ENCODE peak calls at places on chromosomes 13 and 19, in five cellular contexts. S is SK-N-SH, J is HCT116, I is K562, F is H1. L is an unnamed sample.

GRCh38 chr13:40315416-40316064 is 350.9 kb downstream of the FOXO1 start:
- DNase-seq in F (no peak), S (no peak), J (no peak), I (no peak), L (no peak)

GRCh38 chr13:102770435-102770834 is 3.2 kb downstream of the TEX30 start:
- DNase-seq in F (no peak), I (no peak), S (no peak), J (no peak), L (peak)

GRCh38 chr13:52003551-52003950 is 7.7 kb downstream of the ATP7B start:
- DNase-seq in J (no peak), F (no peak), I (no peak), S (no peak), L (no peak)

GRCh38 chr13:51943721-51944120 is 67.5 kb downstream of the ATP7B start:
- DNase-seq in J (no peak), S (no peak), I (no peak), F (no peak), L (no peak)

GRCh38 chr19:17424743-17425365 is 5.0 kb downstream of the MVB12A start:
- DNase-seq in S (peak), I (peak), J (no peak), F (no peak), L (no peak)

GRCh38 chr13:95741584-95742563 is 64.9 kb downstream of the DNAJC3 start:
- DNase-seq in F (no peak), S (no peak), I (no peak), J (no peak), L (no peak)

GRCh38 chr19:13637664-13638063 is 126.7 kb upstream of the MRI1 start:
- DNase-seq in J (peak), I (no peak), F (no peak), S (no peak), L (no peak)

GRCh38 chr13:22211876-22212275 is 541.0 kb downstream of the FGF9 start:
- DNase-seq in F (no peak), I (no peak), J (no peak), S (no peak), L (no peak)

GRCh38 chr13:109331898-109332297 is 454.5 kb downstream of the IRS2 start:
- DNase-seq in S (peak), J (no peak), F (no peak), I (no peak), L (no peak)

GRCh38 chr13:105670179-105671015 is 865.1 kb downstream of the EFNB2 start:
- DNase-seq in J (no peak), F (no peak), I (no peak), S (no peak), L (no peak)

GRCh38 chr13:77919351-77920294 is 992 bp upstream of the EDNRB start:
- DNase-seq in F (peak), J (no peak), S (peak), I (no peak), L (no peak)

GRCh38 chr19:17739121-17739875 is 12.0 kb upstream of the FCHO1 start:
- DNase-seq in S (peak), I (peak), J (no peak), F (no peak), L (no peak)

GRCh38 chr13:89541091-89542030 is 1806.1 kb upstream of the MIR17HG start:
- DNase-seq in J (no peak), F (no peak), I (no peak), S (no peak), L (no peak)

GRCh38 chr19:46861691-46862503 is 1.1 kb downstream of the ARHGAP35 start:
- DNase-seq in I (peak), J (no peak), S (no peak), F (no peak), L (peak)

GRCh38 chr19:752652-753517 is 2.0 kb downstream of the MISP start:
- DNase-seq in S (no peak), I (peak), J (peak), F (no peak), L (peak)

GRCh38 chr19:12723643-12724426 is at the start of gene TNPO2:
- DNase-seq in I (peak), J (peak), F (peak), S (peak), L (peak)

GRCh38 chr19:47549341-47549768 is 23.6 kb downstream of the ZNF541 start:
- DNase-seq in I (no peak), J (no peak), F (no peak), S (no peak), L (no peak)

GRCh38 chr13:46297338-46297737 is 85.6 kb downstream of the LRRC63 start:
- DNase-seq in J (no peak), I (no peak), F (no peak), S (no peak), L (no peak)

GRCh38 chr13:61084983-61085382 is 330.7 kb downstream of the PCDH20 start:
- DNase-seq in J (no peak), F (no peak), I (no peak), S (no peak), L (no peak)

GRCh38 chr19:11204943-11205349 is 7.6 kb upstream of the KANK2 start:
- DNase-seq in F (no peak), S (peak), I (no peak), J (no peak), L (no peak)

GRCh38 chr13:114123876-114124275 is 8.5 kb downstream of the RASA3 start:
- DNase-seq in S (no peak), J (no peak), I (no peak), F (no peak), L (no peak)

GRCh38 chr19:2051771-2052704 is 994 bp upstream of the MKNK2 start:
- DNase-seq in F (no peak), I (no peak), J (no peak), S (no peak), L (no peak)

GRCh38 chr13:113343692-113343968 is 20.3 kb downstream of the GRTP1 start:
- DNase-seq in S (no peak), F (no peak), J (no peak), I (no peak), L (no peak)

GRCh38 chr19:10286803-10287737 is at the start of gene ICAM4:
- DNase-seq in F (no peak), I (peak), S (peak), J (no peak), L (no peak)

GRCh38 chr13:112643759-112644459 is 45.9 kb upstream of the ATP11A start:
- DNase-seq in S (no peak), J (no peak), F (no peak), I (no peak), L (no peak)

GRCh38 chr13:94309997-94310842 is 169.3 kb downstream of the DCT start:
- DNase-seq in S (no peak), I (no peak), F (no peak), J (no peak), L (no peak)

GRCh38 chr13:101985321-101985720 is 416.5 kb downstream of the FGF14 start:
- DNase-seq in I (no peak), S (no peak), F (no peak), J (no peak), L (no peak)

GRCh38 chr19:2306971-2307370 is 983 bp downstream of the LINGO3 start:
- DNase-seq in J (no peak), I (no peak), S (no peak), F (no peak), L (no peak)

GRCh38 chr19:22735911-22736645 is 47.9 kb downstream of the ZNF99 start:
- DNase-seq in J (no peak), S (no peak), F (no peak), I (no peak), L (no peak)

GRCh38 chr19:12721656-12722565 is 1.8 kb downstream of the TNPO2 start:
- DNase-seq in I (peak), S (peak), J (no peak), F (peak), L (peak)

GRCh38 chr19:46229442-46229841 is at the start of gene IGFL1:
- DNase-seq in I (no peak), J (no peak), S (no peak), F (no peak), L (no peak)

GRCh38 chr19:5131866-5132561 is 163.1 kb downstream of the KDM4B start:
- DNase-seq in S (no peak), J (no peak), F (no peak), I (no peak), L (peak)

GRCh38 chr19:10872551-10873107 is 1.3 kb downstream of the CARM1 start:
- DNase-seq in I (no peak), F (no peak), J (no peak), S (no peak), L (peak)

GRCh38 chr19:10408511-10409291 is 5.4 kb upstream of the CDC37 start:
- DNase-seq in F (no peak), S (peak), I (no peak), J (no peak), L (no peak)

GRCh38 chr13:37995052-37995451 is 125.5 kb upstream of the TRPC4 start:
- DNase-seq in J (no peak), S (no peak), F (no peak), I (no peak), L (no peak)

GRCh38 chr19:49057636-49058234 is at the start of gene CGB7:
- DNase-seq in S (peak), I (peak), F (no peak), J (no peak), L (peak)

GRCh38 chr19:47070756-47071155 is 22.3 kb upstream of the TMEM160 start:
- DNase-seq in S (no peak), I (no peak), J (no peak), F (no peak), L (no peak)

GRCh38 chr13:35693142-35693784 is 216.8 kb upstream of the MAB21L1 start:
- DNase-seq in I (no peak), F (no peak), J (no peak), S (no peak), L (no peak)

GRCh38 chr19:6413291-6413690 is 11.3 kb downstream of the KHSRP start:
- DNase-seq in I (no peak), J (no peak), F (no peak), S (peak), L (no peak)
- TF ChIP-seq JUND in I (no peak), J (no peak), F (no peak), S (no peak), L (no peak)

DNA sequence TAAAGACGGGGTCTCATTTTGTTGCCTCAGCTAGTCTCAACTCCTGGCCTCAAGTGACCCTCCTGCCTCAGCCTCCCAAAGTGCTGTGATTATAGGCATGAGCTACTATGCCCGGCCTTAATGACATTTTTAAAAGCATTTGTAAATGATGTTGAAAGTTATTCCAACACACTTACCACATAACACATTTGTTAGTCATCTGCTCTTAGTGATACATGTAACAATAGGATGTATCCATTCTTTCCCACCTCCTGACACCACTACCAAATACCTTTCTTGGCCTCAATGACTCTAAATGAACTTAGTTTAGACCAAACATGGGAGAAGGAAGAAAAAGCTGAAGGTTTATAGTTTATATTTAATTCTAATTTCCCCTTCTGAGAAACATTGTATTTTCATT is 59.8 kb upstream of the MEDAG start:
- DNase-seq in S (no peak), I (no peak), F (no peak), J (no peak), L (no peak)
- TF ChIP-seq JUND in S (no peak), I (no peak), F (no peak), J (no peak), L (no peak)

DNA sequence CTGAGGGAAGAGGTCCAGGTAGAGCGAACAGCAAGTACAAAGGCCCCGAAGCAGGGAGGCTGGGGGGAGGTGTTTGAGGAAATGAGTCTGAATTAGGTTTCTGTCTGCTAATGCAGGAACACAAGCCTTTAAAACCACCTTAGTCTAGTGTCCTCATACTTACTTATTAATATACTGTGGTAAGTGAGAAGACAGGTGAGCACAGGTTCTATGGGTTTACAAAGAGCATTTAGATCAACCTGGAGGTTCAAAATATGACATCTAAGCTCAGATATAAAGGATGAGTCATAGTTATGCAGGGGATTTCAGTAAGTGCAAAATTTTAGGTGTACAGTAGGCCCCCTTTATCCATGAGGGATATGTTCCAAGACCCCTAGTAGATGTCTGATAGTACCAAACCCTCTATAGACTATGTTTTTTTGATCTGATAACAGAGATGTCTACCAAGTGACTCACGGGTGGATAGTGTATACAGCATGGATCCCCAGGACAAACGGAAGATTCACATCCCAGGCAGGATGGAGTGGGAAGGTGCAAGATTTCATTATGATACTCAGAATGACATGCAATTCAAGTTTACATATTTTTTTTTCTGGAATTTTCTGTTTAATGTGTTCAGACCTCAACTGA is 18.1 kb upstream of the MED4 start:
- DNase-seq in S (no peak), J (no peak), I (no peak), F (no peak), L (no peak)
- TF ChIP-seq JUND in S (peak), J (no peak), I (no peak), F (no peak), L (no peak)

GRCh38 chr13:111262715-111263114 is 57.7 kb upstream of the TEX29 start:
- DNase-seq in F (no peak), I (no peak), S (no peak), J (no peak), L (no peak)
- TF ChIP-seq JUND in F (no peak), I (no peak), S (no peak), J (no peak), L (no peak)

DNA sequence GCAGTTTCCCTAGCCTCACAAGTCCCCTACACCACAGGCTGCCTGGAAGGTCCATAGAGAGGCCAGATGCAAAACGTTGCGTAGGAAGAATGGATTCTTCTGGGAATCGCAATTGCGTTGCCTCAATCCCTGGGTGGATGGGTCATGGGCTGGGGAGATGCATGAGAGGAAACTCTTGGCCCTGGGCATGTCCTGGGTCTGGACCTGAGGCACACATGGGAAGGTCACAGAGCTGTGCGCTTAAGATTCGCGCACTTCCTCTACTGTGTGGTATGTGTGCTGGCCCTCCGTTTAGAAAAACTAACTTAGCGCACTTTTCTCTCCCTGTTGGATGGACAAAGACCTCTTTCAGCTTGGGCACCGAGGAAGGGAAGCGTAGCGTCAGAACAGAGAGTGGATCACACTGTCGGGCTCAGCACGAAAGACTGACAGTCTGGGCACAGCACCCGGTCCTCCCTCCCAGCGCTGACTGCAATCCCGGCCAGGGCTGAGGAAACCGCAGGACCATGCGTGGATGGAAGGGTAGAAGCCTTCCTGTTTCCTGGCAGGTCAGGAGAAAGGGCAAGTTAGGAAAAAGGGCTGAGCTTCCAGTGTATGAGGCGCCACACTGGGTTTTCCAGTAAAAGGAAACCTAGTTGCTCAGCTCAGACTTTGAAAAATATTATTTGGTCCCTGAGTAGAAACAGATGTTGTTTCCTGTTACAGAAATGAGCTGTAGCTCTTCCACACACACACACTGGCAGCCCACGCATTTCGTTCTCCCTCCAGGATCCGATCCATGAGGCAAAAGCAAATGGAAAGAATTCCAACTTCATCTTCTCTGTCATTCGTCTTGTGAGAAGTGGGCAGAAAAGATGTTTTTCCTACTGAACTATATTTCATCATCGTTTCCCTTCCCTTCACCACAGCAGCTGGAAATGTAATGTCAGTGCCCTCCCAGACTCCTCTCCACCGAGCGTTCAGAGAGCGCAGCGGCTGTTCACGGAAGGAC is 86.0 kb downstream of the ING1 start:
- DNase-seq in I (no peak), J (no peak), F (no peak), S (no peak), L (no peak)
- TF ChIP-seq JUND in I (no peak), J (no peak), F (no peak), S (no peak), L (no peak)

DNA sequence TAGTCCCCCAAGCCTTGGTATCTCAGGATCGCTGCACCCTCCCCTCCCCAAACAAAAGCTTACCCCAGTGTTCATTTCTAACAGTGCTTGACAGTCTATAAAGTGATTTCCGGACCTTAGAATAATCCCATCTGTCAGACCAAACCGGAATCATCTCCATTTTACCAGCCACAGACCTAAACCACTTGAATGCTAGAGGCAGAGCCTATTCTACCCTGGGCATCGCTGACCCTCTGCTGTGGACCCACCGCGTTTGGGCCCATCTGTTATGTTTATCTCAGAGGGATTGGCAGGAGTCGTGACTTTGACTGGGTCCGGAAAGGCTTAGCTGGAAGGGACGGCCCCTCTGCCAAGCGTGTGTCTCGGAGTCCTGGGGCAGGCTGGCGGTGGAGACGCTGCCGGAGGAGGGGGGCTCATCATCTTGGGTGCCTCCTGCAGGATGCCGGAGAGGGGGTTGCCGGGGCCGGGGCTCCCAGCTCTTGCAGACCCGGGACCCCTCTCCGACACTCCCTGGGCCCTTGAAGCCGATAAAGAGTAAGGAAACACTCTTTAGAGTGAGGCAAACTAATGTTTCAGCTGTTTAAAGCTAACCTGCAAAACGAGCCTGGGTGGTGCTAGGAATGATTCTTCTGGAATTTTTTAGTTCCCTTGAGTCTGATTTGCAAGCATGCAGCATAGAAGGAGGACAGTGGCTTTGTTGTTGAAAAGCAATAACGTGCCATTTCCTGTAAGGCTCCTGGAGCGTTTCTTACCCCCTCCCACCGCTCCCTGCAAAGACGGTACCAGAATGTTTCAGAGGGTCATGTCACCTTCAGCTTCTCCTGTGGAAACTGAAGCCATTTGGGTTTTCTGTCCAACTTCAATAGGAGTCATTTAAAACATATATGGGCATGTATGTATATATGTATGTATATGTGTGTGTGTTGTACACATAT is 1.3 kb downstream of the SLC25A42 start:
- DNase-seq in F (no peak), J (no peak), I (peak), S (peak), L (peak)
- TF ChIP-seq JUND in F (no peak), J (no peak), I (no peak), S (no peak), L (no peak)

GRCh38 chr19:41431426-41432386 is 4.5 kb upstream of the B3GNT8 start:
- DNase-seq in I (peak), S (no peak), F (no peak), J (no peak), L (no peak)
- TF ChIP-seq JUND in I (no peak), S (no peak), F (no peak), J (no peak), L (no peak)

DNA sequence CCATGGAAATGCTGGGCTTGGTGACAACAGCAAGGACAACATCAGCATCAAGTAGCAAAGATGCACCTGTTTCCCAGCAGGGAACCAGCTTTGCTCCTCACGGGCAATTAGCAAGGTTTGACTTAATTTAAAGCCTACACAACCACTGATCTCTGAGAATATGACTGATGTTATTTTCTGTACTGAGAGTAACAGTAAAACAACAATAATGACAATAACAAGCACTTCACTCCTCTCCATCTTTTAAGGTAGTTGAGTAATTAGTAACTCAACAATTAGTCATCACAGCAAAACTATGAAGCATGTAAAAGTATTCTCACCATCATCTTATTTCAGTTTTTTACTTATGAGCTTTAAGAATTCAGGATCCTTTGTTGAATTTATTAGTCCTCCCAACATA is 37.3 kb downstream of the ENOX1 start:
- DNase-seq in J (no peak), S (no peak), F (no peak), I (no peak), L (no peak)
- TF ChIP-seq JUND in J (no peak), S (no peak), F (no peak), I (no peak), L (no peak)

DNA sequence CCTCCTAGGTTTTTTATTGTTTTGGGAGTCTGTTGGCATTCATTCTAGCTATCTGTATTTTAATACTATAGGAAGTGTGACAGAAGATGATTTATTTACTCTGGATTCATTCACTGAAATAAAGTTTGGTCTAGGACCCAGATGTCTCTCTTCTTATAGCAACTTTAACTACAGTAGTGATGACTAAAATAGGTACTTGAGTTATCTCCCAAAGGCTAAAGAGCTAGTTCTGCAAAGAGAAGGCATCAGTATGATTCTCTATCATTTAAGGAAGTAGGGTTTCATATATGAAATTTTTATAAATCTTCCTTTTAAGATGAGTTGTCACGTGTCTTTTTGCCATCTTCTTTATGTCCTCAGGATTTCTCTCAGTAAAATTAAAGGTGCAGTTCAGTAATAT is 507.4 kb downstream of the KCTD12 start:
- DNase-seq in I (no peak), J (no peak), S (no peak), F (no peak), L (no peak)
- TF ChIP-seq JUND in I (no peak), J (no peak), S (no peak), F (no peak), L (no peak)

L was measured in T47D.